ENCODE peak calls at places on chromosomes 11 and 22, in eight cellular contexts. L, U, I, W, H, C, A and P are unnamed samples.

GRCh38 chr11:2581151-2581930 is 118.5 kb downstream of the KCNQ1OT1 start:
- DNase-seq in A (peak; percentile 60), U (peak; percentile 56), L (peak; percentile 5), H (no peak), W (peak; percentile 60), C (no peak), I (peak; percentile 6), P (peak; percentile 17)

GRCh38 chr11:119324124-119324665 is 7.3 kb upstream of the MCAM start:
- DNase-seq in W (no peak), L (no peak), C (no peak), A (no peak), I (no peak), H (no peak), U (peak; percentile 48), P (no peak)

GRCh38 chr22:24402460-24403192 is 24.8 kb upstream of the ADORA2A start:
- DNase-seq in I (no peak), W (no peak), H (peak; percentile 79), A (peak; percentile 86), C (peak; percentile 61), U (peak; percentile 90), L (peak; percentile 58), P (peak; percentile 68)

GRCh38 chr11:74282863-74283484 is 28.5 kb downstream of the P4HA3 start:
- DNase-seq in C (no peak), I (no peak), H (no peak), L (no peak), A (no peak), U (no peak), W (no peak), P (no peak)

GRCh38 chr11:7513210-7514098 is at the start of gene PPFIBP2:
- DNase-seq in W (peak; percentile 92), A (peak; percentile 95), I (peak; percentile 61), C (peak; percentile 23), U (peak; percentile 92), L (peak; percentile 81), H (no peak), P (peak; percentile 66)

GRCh38 chr11:1970956-1971355 is 23.8 kb downstream of the MRPL23 start:
- DNase-seq in W (peak; percentile 36), A (peak; percentile 20), H (no peak), I (no peak), U (peak; percentile 13), C (no peak), L (no peak), P (no peak)

GRCh38 chr11:104907521-104908185 is 9.4 kb upstream of the CASP12 start:
- DNase-seq in H (no peak), L (no peak), U (no peak), A (no peak), I (no peak), C (no peak), W (no peak), P (no peak)

GRCh38 chr22:37639771-37640590 is 512 bp downstream of the SH3BP1 start:
- DNase-seq in A (no peak), L (no peak), W (no peak), I (no peak), U (peak; percentile 67), C (no peak), H (no peak), P (no peak)

GRCh38 chr11:96267490-96268010 is 75.4 kb downstream of the MAML2 start:
- DNase-seq in W (no peak), U (no peak), H (no peak), I (no peak), A (no peak), L (no peak), C (no peak), P (no peak)

GRCh38 chr11:2776351-2777061 is 76.7 kb upstream of the KCNQ1OT1 start:
- DNase-seq in I (peak; percentile 6), C (no peak), U (peak; percentile 62), H (no peak), A (peak; percentile 73), W (peak; percentile 61), L (peak; percentile 19), P (peak; percentile 8)

GRCh38 chr22:21937041-21937820 is 15.4 kb downstream of the PPM1F start:
- DNase-seq in C (no peak), H (peak; percentile 44), I (no peak), L (no peak), A (no peak), W (no peak), U (peak; percentile 72), P (peak; percentile 65)

GRCh38 chr22:26542831-26543230 is 30.6 kb upstream of the TFIP11 start:
- DNase-seq in W (no peak), I (no peak), C (no peak), H (no peak), L (no peak), U (no peak), A (no peak), P (no peak)

GRCh38 chr11:117495357-117495756 is 167.7 kb downstream of the CEP164 start:
- DNase-seq in A (no peak), U (no peak), L (no peak), H (no peak), W (no peak), I (no peak), C (no peak), P (no peak)

GRCh38 chr11:2190670-2191471 is 19.3 kb upstream of the TH start:
- DNase-seq in C (no peak), W (no peak), L (no peak), H (no peak), A (no peak), I (no peak), U (no peak), P (no peak)

GRCh38 chr22:24189249-24190158 is 8.2 kb downstream of the SUSD2 start:
- DNase-seq in W (peak; percentile 93), U (peak; percentile 89), A (peak; percentile 91), H (no peak), I (peak; percentile 79), L (peak; percentile 72), C (no peak), P (no peak)

GRCh38 chr22:44453441-44454112 is 44.5 kb downstream of the RTL6 start:
- DNase-seq in C (no peak), U (no peak), A (no peak), I (no peak), L (peak; percentile 4), W (peak; percentile 42), H (no peak), P (no peak)

GRCh38 chr11:80694385-80694784 is 1253.6 kb upstream of the TENM4 start:
- DNase-seq in C (peak; percentile 40), W (no peak), L (no peak), I (no peak), H (no peak), U (no peak), A (no peak), P (no peak)

GRCh38 chr11:76263166-76263565 is 56.9 kb upstream of the WNT11 start:
- DNase-seq in C (no peak), W (no peak), U (no peak), L (no peak), A (no peak), H (no peak), I (no peak), P (no peak)
- H3K27ac ChIP-seq in C (no peak overlapping the region), W (no peak overlapping the region), U (no peak overlapping the region), L (no peak overlapping the region), A (no peak overlapping the region), H (no peak overlapping the region), I (no peak overlapping the region), P (peak overlapping the region; percentile 62)

DNA sequence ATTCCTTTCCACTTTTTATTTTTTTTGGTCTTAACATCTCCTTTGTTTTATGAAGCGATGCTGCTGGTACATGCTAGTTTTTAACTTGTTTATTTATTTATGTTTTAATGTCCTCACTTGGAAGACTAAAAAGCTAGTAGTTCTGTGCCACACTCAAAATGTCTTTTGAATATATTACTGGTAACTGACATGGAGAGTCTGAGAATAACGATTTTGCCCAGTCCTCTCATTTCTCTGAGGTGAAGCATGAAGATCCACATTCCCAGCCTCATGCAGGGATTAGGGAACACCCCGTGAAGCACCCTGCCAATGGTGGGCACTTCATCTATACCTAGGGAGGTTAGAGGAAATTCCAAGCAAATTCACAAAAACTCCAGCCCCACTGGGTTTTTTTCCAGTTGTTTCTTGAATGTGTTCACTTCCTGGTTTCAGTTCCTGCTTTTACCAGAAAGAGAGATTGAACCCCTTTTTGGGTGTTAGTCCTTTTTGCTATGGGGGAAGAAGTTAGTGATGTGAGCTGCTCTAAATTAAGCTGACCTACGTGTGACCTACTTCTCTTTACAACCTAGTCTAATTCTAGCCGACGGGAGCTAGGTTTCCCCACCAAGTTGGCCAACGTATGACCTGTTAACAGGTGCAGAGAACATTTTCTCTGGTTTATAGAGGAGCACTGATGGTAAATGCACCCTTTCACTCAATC is 106.1 kb downstream of the SLC1A2 start:
- DNase-seq in H (no peak), U (no peak), L (no peak), A (no peak), W (no peak), C (no peak), I (no peak), P (no peak)
- H3K27ac ChIP-seq in H (no peak overlapping the region), U (no peak overlapping the region), L (no peak overlapping the region), A (no peak overlapping the region), W (no peak overlapping the region), C (no peak overlapping the region), I (no peak overlapping the region), P (peak overlapping the region; percentile 71)

GRCh38 chr22:45631839-45632238 is 39.8 kb upstream of the ATXN10 start:
- DNase-seq in I (no peak), H (no peak), C (no peak), W (no peak), U (no peak), L (no peak), A (peak; percentile 11), P (no peak)
- H3K27ac ChIP-seq in I (no peak overlapping the region), H (no peak overlapping the region), C (no peak overlapping the region), W (no peak overlapping the region), U (no peak overlapping the region), L (no peak overlapping the region), A (no peak overlapping the region), P (no peak overlapping the region)

GRCh38 chr22:33819743-33820142 is 100.5 kb downstream of the LARGE1 start:
- DNase-seq in H (no peak), C (no peak), A (no peak), W (no peak), L (no peak), I (peak; percentile 29), U (no peak), P (no peak)

GRCh38 chr22:33828302-33828701 is 92.0 kb downstream of the LARGE1 start:
- DNase-seq in U (no peak), I (no peak), W (no peak), H (no peak), C (no peak), A (no peak), L (no peak), P (no peak)

GRCh38 chr22:33825761-33826160 is 94.5 kb downstream of the LARGE1 start:
- DNase-seq in A (no peak), I (no peak), W (no peak), L (no peak), C (no peak), H (no peak), U (no peak), P (no peak)

GRCh38 chr22:33821290-33821689 is 99.0 kb downstream of the LARGE1 start:
- DNase-seq in A (no peak), I (no peak), L (no peak), C (no peak), W (no peak), H (no peak), U (no peak), P (no peak)

DNA sequence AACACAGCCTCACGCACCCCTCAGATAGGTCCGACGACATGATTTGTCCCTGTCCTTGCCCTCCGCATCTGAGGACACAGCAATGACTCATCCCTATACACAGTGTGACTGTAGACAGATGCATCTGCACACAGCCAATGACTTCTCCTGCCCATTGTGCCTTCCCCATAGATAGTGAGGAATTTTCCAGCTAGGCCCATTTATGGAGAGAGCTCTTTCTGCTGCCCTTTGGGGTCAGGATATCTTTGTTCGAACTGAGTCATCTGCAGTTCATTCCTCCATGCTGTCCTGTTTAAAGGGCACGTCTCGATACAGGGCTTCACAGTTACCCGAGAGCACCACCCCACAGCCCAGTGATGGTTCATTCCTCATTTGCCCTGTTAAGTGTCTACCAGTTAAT is 96.7 kb downstream of the LARGE1 start:
- DNase-seq in H (no peak), C (no peak), W (no peak), L (no peak), I (no peak), A (no peak), U (no peak), P (no peak)
- H3K27ac ChIP-seq in H (no peak overlapping the region), C (no peak overlapping the region), W (no peak overlapping the region), L (no peak overlapping the region), I (no peak overlapping the region), A (no peak overlapping the region), U (no peak overlapping the region), P (no peak overlapping the region)